ENCODE peak calls at places on chromosomes 7 and 10, in four cellular contexts. P, E, Q and M are unnamed samples.

GRCh38 chr10:57336339-57336738 is 931.4 kb downstream of the IPMK start:
- DNase-seq in E (no peak), P (no peak), Q (no peak), M (no peak)

GRCh38 chr7:130894146-130895005 is 160.4 kb upstream of the KLF14 start:
- DNase-seq in P (peak; percentile 80), Q (peak; percentile 65), E (peak; percentile 68), M (peak; percentile 34)

GRCh38 chr7:154879629-154880028 is 123.3 kb downstream of the PAXIP1 start:
- DNase-seq in E (no peak), P (no peak), Q (no peak), M (no peak)

GRCh38 chr10:94546058-94546595 is 539 bp downstream of the HELLS start:
- DNase-seq in P (peak; percentile 34), Q (peak; percentile 13), E (peak; percentile 10), M (no peak)

GRCh38 chr10:92575961-92576360 is 2.1 kb upstream of the IDE start:
- DNase-seq in Q (no peak), P (no peak), E (no peak), M (no peak)

GRCh38 chr10:102090772-102091171 is 25.6 kb downstream of the HPS6 start:
- DNase-seq in E (no peak), P (no peak), Q (no peak), M (no peak)

GRCh38 chr7:150964593-150965111 is 13.5 kb downstream of the KCNH2 start:
- DNase-seq in E (peak; percentile 81), Q (no peak), P (peak; percentile 41), M (peak; percentile 55)

GRCh38 chr7:1928555-1929348 is 258.7 kb downstream of the ELFN1 start:
- DNase-seq in Q (no peak), P (no peak), E (no peak), M (no peak)

GRCh38 chr7:131010714-131011436 is 276.9 kb upstream of the KLF14 start:
- DNase-seq in P (no peak), Q (no peak), E (no peak), M (no peak)

GRCh38 chr7:113100091-113100723 is 13.6 kb upstream of the GPR85 start:
- DNase-seq in Q (no peak), P (no peak), E (no peak), M (no peak)

GRCh38 chr10:91582063-91582673 is 50.7 kb downstream of the PPP1R3C start:
- DNase-seq in Q (no peak), P (no peak), E (no peak), M (no peak)

GRCh38 chr7:69213882-69214281 is 384.4 kb upstream of the AUTS2 start:
- DNase-seq in E (no peak), Q (no peak), P (no peak), M (no peak)

GRCh38 chr10:118692911-118693310 is 61.9 kb downstream of the CACUL1 start:
- DNase-seq in Q (no peak), P (no peak), E (no peak), M (no peak)

DNA sequence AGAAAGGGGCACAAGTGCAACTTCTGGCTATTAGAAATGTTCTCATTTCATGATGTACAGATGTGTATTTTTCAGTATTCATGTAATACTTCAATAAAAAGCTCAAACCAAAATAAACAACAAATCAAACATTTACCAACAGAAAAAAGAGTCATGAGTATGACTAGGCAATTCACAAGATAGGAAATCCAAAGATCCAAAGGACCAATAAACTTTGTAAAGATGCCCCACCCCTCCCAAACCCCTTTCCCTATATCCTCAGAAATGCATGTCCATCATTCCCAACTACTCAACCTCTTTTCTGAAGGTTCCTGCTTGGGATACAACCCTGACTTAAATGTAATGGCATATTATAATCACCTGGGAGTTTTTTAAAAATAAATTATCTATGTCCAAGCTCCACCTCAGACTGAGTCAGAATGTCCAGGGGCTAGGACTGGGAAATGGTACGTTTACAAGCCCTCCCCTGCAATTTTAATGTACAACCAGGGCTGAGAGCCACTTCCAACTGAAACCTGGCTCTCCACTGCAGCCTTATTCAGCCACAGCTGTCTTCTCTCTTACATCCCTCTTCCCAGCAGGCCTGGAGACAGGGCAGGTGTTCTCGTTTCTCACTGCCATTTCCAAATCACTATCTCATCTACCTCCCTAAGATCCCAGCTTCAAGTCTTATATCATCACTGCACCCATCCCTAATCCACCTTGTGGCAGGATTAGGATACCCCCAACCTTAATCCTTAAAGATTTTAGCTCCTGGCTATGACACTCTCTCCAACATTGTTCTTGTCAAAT is 36.5 kb downstream of the COA1 start:
- DNase-seq in P (peak; percentile 24), Q (no peak), E (no peak), M (no peak)
- TF ChIP-seq NR3C1 in P (no peak), Q (no peak), E (no peak), M (no peak)

GRCh38 chr7:44373418-44373740 is 48.0 kb upstream of the CAMK2B start:
- DNase-seq in E (peak; percentile 3), P (no peak), Q (no peak), M (no peak)
- TF ChIP-seq HMGXB4 in E (no peak), P (no peak), Q (no peak), M (no peak)

DNA sequence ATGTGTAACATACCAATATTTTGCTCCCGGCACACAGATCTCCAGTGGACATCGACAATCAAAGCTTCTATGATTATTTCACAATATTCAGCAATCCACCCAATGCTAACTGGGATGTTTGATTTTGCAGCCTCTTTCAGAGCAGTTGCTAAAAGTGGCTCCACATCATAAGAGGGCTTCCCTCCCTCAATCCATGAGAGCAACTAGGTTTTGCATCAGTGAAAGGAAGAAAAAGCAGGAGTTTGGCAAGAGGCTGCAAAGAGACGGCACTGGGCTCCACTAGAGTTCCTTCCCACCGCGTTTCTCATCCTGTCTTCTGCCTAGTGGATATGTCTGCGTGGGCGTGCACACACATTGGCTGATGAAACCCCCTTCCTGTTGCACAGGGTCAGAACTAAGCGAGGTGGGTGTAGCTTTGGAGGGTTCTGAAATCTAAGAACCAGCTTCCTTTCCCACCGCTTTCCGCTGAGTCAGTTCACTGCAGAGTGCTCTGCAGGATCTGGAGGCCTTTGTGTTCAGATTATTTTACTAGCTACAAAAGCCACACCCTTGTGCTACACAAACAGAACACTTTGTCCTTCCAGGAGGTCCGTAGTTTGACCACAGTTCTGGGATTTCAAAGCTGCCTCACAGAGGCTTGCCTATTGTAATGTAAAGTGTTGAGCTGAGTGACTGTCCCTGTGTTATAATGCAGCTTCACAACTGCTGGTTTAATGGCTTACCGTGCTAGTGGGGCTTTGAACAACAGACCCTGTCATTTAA is 28.1 kb downstream of the ARL4A start:
- DNase-seq in E (peak; percentile 74), P (peak; percentile 60), Q (peak; percentile 86), M (peak; percentile 26)
- TF ChIP-seq NR3C1 in E (no peak), P (no peak), Q (no peak), M (no peak)

GRCh38 chr10:59012839-59013238 is 163.6 kb upstream of the PHYHIPL start:
- DNase-seq in E (no peak), Q (no peak), P (no peak), M (no peak)

GRCh38 chr10:59018977-59019376 is 157.5 kb upstream of the PHYHIPL start:
- DNase-seq in P (no peak), E (no peak), Q (no peak), M (no peak)

GRCh38 chr10:59011972-59012632 is 164.3 kb upstream of the PHYHIPL start:
- DNase-seq in P (no peak), Q (no peak), E (no peak), M (no peak)

GRCh38 chr10:59019603-59020002 is 156.8 kb upstream of the PHYHIPL start:
- DNase-seq in Q (no peak), P (no peak), E (no peak), M (no peak)

GRCh38 chr10:59016043-59016442 is 160.4 kb upstream of the PHYHIPL start:
- DNase-seq in E (no peak), P (no peak), Q (no peak), M (no peak)
- TF ChIP-seq HMGXB4 in E (no peak), P (no peak), Q (no peak), M (no peak)

GRCh38 chr10:59236064-59236697 is 59.7 kb downstream of the PHYHIPL start:
- DNase-seq in Q (no peak), P (no peak), E (no peak), M (no peak)

GRCh38 chr10:59234814-59235429 is 58.5 kb downstream of the PHYHIPL start:
- DNase-seq in Q (no peak), P (no peak), E (no peak), M (no peak)

GRCh38 chr10:59229451-59229850 is 53.0 kb downstream of the PHYHIPL start:
- DNase-seq in Q (no peak), P (no peak), E (no peak), M (no peak)

GRCh38 chr10:59237775-59238174 is 61.3 kb downstream of the PHYHIPL start:
- DNase-seq in Q (no peak), E (no peak), P (no peak), M (no peak)

DNA sequence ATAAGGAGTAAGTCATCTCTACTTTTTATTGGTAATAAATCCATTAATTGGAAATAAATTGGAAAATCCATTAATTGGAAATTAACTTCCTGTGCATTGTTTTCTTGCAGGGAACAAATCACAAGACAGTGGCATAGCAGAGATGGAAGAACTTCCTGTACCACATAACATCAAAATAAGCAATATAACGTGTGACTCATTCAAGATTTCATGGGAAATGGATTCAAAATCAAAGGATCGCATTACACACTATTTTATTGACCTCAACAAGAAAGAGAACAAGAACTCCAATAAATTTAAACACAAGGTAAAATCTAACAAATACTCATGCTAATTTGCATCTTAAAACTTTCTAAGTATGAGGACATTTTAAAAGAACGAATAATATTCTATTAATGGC is 57.8 kb downstream of the PHYHIPL start:
- DNase-seq in Q (no peak), E (no peak), P (no peak), M (no peak)
- TF ChIP-seq NR3C1 in Q (no peak), E (no peak), P (no peak), M (no peak)

DNA sequence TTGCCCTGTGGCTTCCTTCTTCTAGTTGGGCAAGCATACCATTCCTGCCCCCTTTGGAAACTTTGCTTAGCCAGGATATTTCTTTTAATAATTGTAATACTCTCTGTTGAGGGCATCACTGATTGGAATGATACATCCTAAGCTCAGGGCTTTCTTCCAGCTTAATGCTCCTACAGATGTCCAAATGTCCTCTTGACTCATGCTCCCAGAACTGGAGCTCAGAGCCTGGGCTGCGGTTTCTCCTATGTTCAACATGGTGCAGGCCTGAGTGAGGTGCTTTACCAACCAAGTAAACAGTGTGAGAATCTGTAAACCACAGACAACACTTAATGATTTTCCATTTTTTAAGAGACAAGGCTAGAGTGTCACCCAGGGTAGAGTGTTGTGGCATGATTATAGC is 108.6 kb downstream of the LRRC4 start:
- DNase-seq in Q (no peak), P (no peak), E (no peak), M (no peak)
- TF ChIP-seq HMGXB4 in Q (no peak), P (no peak), E (no peak), M (no peak)